ENCODE peak calls at places on chromosomes 13 and 19, in five cellular contexts. One of them, this sample, is unnamed.

GRCh38 chr13:59409211-59409610 is 754.5 kb downstream of the DIAPH3 start:
- DNase-seq in SK-MEL-5: no peak
- DNase-seq in effector CD4-positive, alpha-beta T cell: no peak
- DNase-seq in neuronal stem cell: no peak
- DNase-seq in HT-29: no peak
- DNase-seq in this sample: no peak

GRCh38 chr19:42005504-42005903 is 11.5 kb upstream of the ATP1A3 start:
- DNase-seq in SK-MEL-5: no peak
- DNase-seq in effector CD4-positive, alpha-beta T cell: no peak
- DNase-seq in neuronal stem cell: no peak
- DNase-seq in HT-29: no peak
- DNase-seq in this sample: no peak

GRCh38 chr13:111947026-111947810 is 119.7 kb upstream of the SOX1 start:
- DNase-seq in SK-MEL-5: no peak
- DNase-seq in effector CD4-positive, alpha-beta T cell: no peak
- DNase-seq in neuronal stem cell: no peak
- DNase-seq in HT-29: no peak
- DNase-seq in this sample: no peak

GRCh38 chr19:46481187-46481586 is 9.8 kb upstream of the PNMA8A start:
- DNase-seq in SK-MEL-5: no peak
- DNase-seq in effector CD4-positive, alpha-beta T cell: no peak
- DNase-seq in neuronal stem cell: no peak
- DNase-seq in HT-29: no peak
- DNase-seq in this sample: peak; percentile 73

GRCh38 chr19:7699422-7700127 is 2.4 kb downstream of the FCER2 start:
- DNase-seq in SK-MEL-5: no peak
- DNase-seq in effector CD4-positive, alpha-beta T cell: no peak
- DNase-seq in neuronal stem cell: no peak
- DNase-seq in HT-29: no peak
- DNase-seq in this sample: no peak

GRCh38 chr19:35107541-35107939 is 8.1 kb upstream of the FXYD3 start:
- DNase-seq in SK-MEL-5: peak; percentile 99
- DNase-seq in effector CD4-positive, alpha-beta T cell: no peak
- DNase-seq in neuronal stem cell: no peak
- DNase-seq in HT-29: peak; percentile 41
- DNase-seq in this sample: no peak

GRCh38 chr19:43575156-43575950 is at the start of the genes PINLYP and XRCC1:
- DNase-seq in SK-MEL-5: peak; percentile 99
- DNase-seq in effector CD4-positive, alpha-beta T cell: peak; percentile 95
- DNase-seq in neuronal stem cell: peak; percentile 97
- DNase-seq in HT-29: peak; percentile 100
- DNase-seq in this sample: peak; percentile 99

GRCh38 chr19:36837902-36838783 is at the start of gene ZNF790:
- DNase-seq in SK-MEL-5: peak; percentile 88
- DNase-seq in effector CD4-positive, alpha-beta T cell: peak; percentile 79
- DNase-seq in neuronal stem cell: peak; percentile 90
- DNase-seq in HT-29: no peak
- DNase-seq in this sample: peak; percentile 95

GRCh38 chr19:45364696-45365095 is 5.7 kb downstream of the ERCC2 start:
- DNase-seq in SK-MEL-5: no peak
- DNase-seq in effector CD4-positive, alpha-beta T cell: no peak
- DNase-seq in neuronal stem cell: no peak
- DNase-seq in HT-29: no peak
- DNase-seq in this sample: no peak

GRCh38 chr19:49020931-49021895 is 2.9 kb downstream of the CGB3 start:
- DNase-seq in SK-MEL-5: no peak
- DNase-seq in effector CD4-positive, alpha-beta T cell: no peak
- DNase-seq in neuronal stem cell: no peak
- DNase-seq in HT-29: peak; percentile 24
- DNase-seq in this sample: peak; percentile 25

GRCh38 chr19:33795370-33796163 is 1.1 kb upstream of the KCTD15 start:
- DNase-seq in SK-MEL-5: peak; percentile 86
- DNase-seq in effector CD4-positive, alpha-beta T cell: peak; percentile 15
- DNase-seq in neuronal stem cell: peak; percentile 88
- DNase-seq in HT-29: peak; percentile 78
- DNase-seq in this sample: peak; percentile 96

GRCh38 chr13:31051999-31052398 is 109.7 kb downstream of the HSPH1 start:
- DNase-seq in SK-MEL-5: peak; percentile 34
- DNase-seq in effector CD4-positive, alpha-beta T cell: no peak
- DNase-seq in neuronal stem cell: no peak
- DNase-seq in HT-29: peak; percentile 74
- DNase-seq in this sample: no peak

GRCh38 chr19:32403291-32403995 is 2.1 kb upstream of the DPY19L3 start:
- DNase-seq in SK-MEL-5: no peak
- DNase-seq in effector CD4-positive, alpha-beta T cell: no peak
- DNase-seq in neuronal stem cell: no peak
- DNase-seq in HT-29: no peak
- DNase-seq in this sample: no peak

GRCh38 chr13:47548294-47548825 is 452.7 kb downstream of the SUCLA2 start:
- DNase-seq in SK-MEL-5: no peak
- DNase-seq in effector CD4-positive, alpha-beta T cell: no peak
- DNase-seq in neuronal stem cell: no peak
- DNase-seq in HT-29: no peak
- DNase-seq in this sample: no peak

GRCh38 chr13:80572308-80572676 is 231.4 kb upstream of the SPRY2 start:
- DNase-seq in SK-MEL-5: no peak
- DNase-seq in effector CD4-positive, alpha-beta T cell: no peak
- DNase-seq in neuronal stem cell: no peak
- DNase-seq in HT-29: no peak
- DNase-seq in this sample: no peak

GRCh38 chr13:86758116-86758515 is 913.1 kb upstream of the SLITRK5 start:
- DNase-seq in SK-MEL-5: no peak
- DNase-seq in effector CD4-positive, alpha-beta T cell: no peak
- DNase-seq in neuronal stem cell: no peak
- DNase-seq in HT-29: no peak
- DNase-seq in this sample: no peak

GRCh38 chr13:23828866-23829265 is 60.3 kb downstream of the MIPEP start:
- DNase-seq in SK-MEL-5: no peak
- DNase-seq in effector CD4-positive, alpha-beta T cell: no peak
- DNase-seq in neuronal stem cell: no peak
- DNase-seq in HT-29: no peak
- DNase-seq in this sample: peak; percentile 48

GRCh38 chr19:51402117-51402516 is 11.7 kb upstream of the C19orf84 start:
- DNase-seq in SK-MEL-5: no peak
- DNase-seq in effector CD4-positive, alpha-beta T cell: no peak
- DNase-seq in neuronal stem cell: no peak
- DNase-seq in HT-29: no peak
- DNase-seq in this sample: no peak

GRCh38 chr19:6253886-6254285 is 25.9 kb downstream of the MLLT1 start:
- DNase-seq in SK-MEL-5: no peak
- DNase-seq in effector CD4-positive, alpha-beta T cell: no peak
- DNase-seq in neuronal stem cell: no peak
- DNase-seq in HT-29: no peak
- DNase-seq in this sample: no peak

GRCh38 chr19:35262101-35262761 is 6.5 kb upstream of the USF2 start:
- DNase-seq in SK-MEL-5: peak; percentile 28
- DNase-seq in effector CD4-positive, alpha-beta T cell: no peak
- DNase-seq in neuronal stem cell: no peak
- DNase-seq in HT-29: no peak
- DNase-seq in this sample: no peak

GRCh38 chr13:65260938-65261880 is 1968.9 kb downstream of the PCDH9 start:
- DNase-seq in SK-MEL-5: no peak
- DNase-seq in effector CD4-positive, alpha-beta T cell: no peak
- DNase-seq in neuronal stem cell: no peak
- DNase-seq in HT-29: no peak
- DNase-seq in this sample: peak; percentile 12

GRCh38 chr19:3224346-3225325 is at the start of gene CELF5:
- DNase-seq in SK-MEL-5: peak; percentile 39
- DNase-seq in effector CD4-positive, alpha-beta T cell: peak; percentile 48
- DNase-seq in neuronal stem cell: peak; percentile 67
- DNase-seq in HT-29: peak; percentile 18
- DNase-seq in this sample: peak; percentile 81

GRCh38 chr13:75050419-75051066 is 431.4 kb downstream of the TBC1D4 start:
- DNase-seq in SK-MEL-5: no peak
- DNase-seq in effector CD4-positive, alpha-beta T cell: no peak
- DNase-seq in neuronal stem cell: no peak
- DNase-seq in HT-29: peak; percentile 69
- DNase-seq in this sample: no peak

GRCh38 chr19:1428738-1429391 is 9.3 kb upstream of the RPS15 start:
- DNase-seq in SK-MEL-5: no peak
- DNase-seq in effector CD4-positive, alpha-beta T cell: no peak
- DNase-seq in neuronal stem cell: no peak
- DNase-seq in HT-29: no peak
- DNase-seq in this sample: no peak

GRCh38 chr13:101190337-101190736 is 226.0 kb downstream of the NALCN start:
- DNase-seq in SK-MEL-5: no peak
- DNase-seq in effector CD4-positive, alpha-beta T cell: no peak
- DNase-seq in neuronal stem cell: no peak
- DNase-seq in HT-29: no peak
- DNase-seq in this sample: peak; percentile 5

GRCh38 chr13:74026753-74027152 is 107.5 kb downstream of the KLF12 start:
- DNase-seq in SK-MEL-5: peak; percentile 4
- DNase-seq in effector CD4-positive, alpha-beta T cell: peak; percentile 62
- DNase-seq in neuronal stem cell: no peak
- DNase-seq in HT-29: no peak
- DNase-seq in this sample: peak; percentile 41

GRCh38 chr13:111388851-111389500 is 68.5 kb downstream of the TEX29 start:
- DNase-seq in SK-MEL-5: no peak
- DNase-seq in effector CD4-positive, alpha-beta T cell: no peak
- DNase-seq in neuronal stem cell: no peak
- DNase-seq in HT-29: no peak
- DNase-seq in this sample: no peak

GRCh38 chr19:45922281-45922680 is 7.7 kb upstream of the NANOS2 start:
- DNase-seq in SK-MEL-5: peak; percentile 67
- DNase-seq in effector CD4-positive, alpha-beta T cell: no peak
- DNase-seq in neuronal stem cell: no peak
- DNase-seq in HT-29: peak; percentile 63
- DNase-seq in this sample: no peak

GRCh38 chr13:30113983-30114491 is 193.3 kb downstream of the KATNAL1 start:
- DNase-seq in SK-MEL-5: peak; percentile 73
- DNase-seq in effector CD4-positive, alpha-beta T cell: no peak
- DNase-seq in neuronal stem cell: no peak
- DNase-seq in HT-29: peak; percentile 53
- DNase-seq in this sample: no peak

GRCh38 chr13:73936001-73936400 is 198.2 kb downstream of the KLF12 start:
- DNase-seq in SK-MEL-5: no peak
- DNase-seq in effector CD4-positive, alpha-beta T cell: no peak
- DNase-seq in neuronal stem cell: no peak
- DNase-seq in HT-29: no peak
- DNase-seq in this sample: no peak

GRCh38 chr19:2912306-2912705 is 11.6 kb downstream of the ZNF57 start:
- DNase-seq in SK-MEL-5: no peak
- DNase-seq in effector CD4-positive, alpha-beta T cell: no peak
- DNase-seq in neuronal stem cell: no peak
- DNase-seq in HT-29: no peak
- DNase-seq in this sample: no peak

GRCh38 chr13:81171065-81171647 is 830.2 kb upstream of the SPRY2 start:
- DNase-seq in SK-MEL-5: peak; percentile 56
- DNase-seq in effector CD4-positive, alpha-beta T cell: no peak
- DNase-seq in neuronal stem cell: peak; percentile 9
- DNase-seq in HT-29: peak; percentile 75
- DNase-seq in this sample: peak; percentile 32

GRCh38 chr19:8020681-8021080 is 15.2 kb upstream of the ELAVL1 start:
- DNase-seq in SK-MEL-5: no peak
- DNase-seq in effector CD4-positive, alpha-beta T cell: no peak
- DNase-seq in neuronal stem cell: no peak
- DNase-seq in HT-29: no peak
- DNase-seq in this sample: no peak

GRCh38 chr19:15251749-15252397 is 19.6 kb upstream of the EPHX3 start:
- DNase-seq in SK-MEL-5: peak; percentile 50
- DNase-seq in effector CD4-positive, alpha-beta T cell: no peak
- DNase-seq in neuronal stem cell: peak; percentile 54
- DNase-seq in HT-29: peak; percentile 23
- DNase-seq in this sample: peak; percentile 73

GRCh38 chr19:33821871-33822270 is 25.2 kb downstream of the KCTD15 start:
- DNase-seq in SK-MEL-5: no peak
- DNase-seq in effector CD4-positive, alpha-beta T cell: no peak
- DNase-seq in neuronal stem cell: no peak
- DNase-seq in HT-29: no peak
- DNase-seq in this sample: no peak

GRCh38 chr19:4868286-4868834 is 893 bp upstream of the PLIN3 start:
- DNase-seq in SK-MEL-5: no peak
- DNase-seq in effector CD4-positive, alpha-beta T cell: no peak
- DNase-seq in neuronal stem cell: no peak
- DNase-seq in HT-29: no peak
- DNase-seq in this sample: no peak

GRCh38 chr19:42412661-42413076 is 14.5 kb downstream of the LIPE start:
- DNase-seq in SK-MEL-5: no peak
- DNase-seq in effector CD4-positive, alpha-beta T cell: no peak
- DNase-seq in neuronal stem cell: no peak
- DNase-seq in HT-29: peak; percentile 71
- DNase-seq in this sample: no peak

GRCh38 chr13:30792257-30793000 is 57.1 kb downstream of the ALOX5AP start:
- DNase-seq in SK-MEL-5: peak; percentile 63
- DNase-seq in effector CD4-positive, alpha-beta T cell: no peak
- DNase-seq in neuronal stem cell: peak; percentile 43
- DNase-seq in HT-29: peak; percentile 96
- DNase-seq in this sample: no peak

GRCh38 chr13:97582170-97582569 is 148.2 kb downstream of the RAP2A start:
- DNase-seq in SK-MEL-5: peak; percentile 34
- DNase-seq in effector CD4-positive, alpha-beta T cell: no peak
- DNase-seq in neuronal stem cell: no peak
- DNase-seq in HT-29: no peak
- DNase-seq in this sample: no peak

GRCh38 chr19:47274891-47275865 is 493 bp downstream of the INAFM1 start:
- DNase-seq in SK-MEL-5: no peak
- DNase-seq in effector CD4-positive, alpha-beta T cell: no peak
- DNase-seq in neuronal stem cell: no peak
- DNase-seq in HT-29: no peak
- DNase-seq in this sample: peak; percentile 42